ENCODE peak calls at places on chromosomes 1 and 21, in six cellular contexts. U is GM12878, Q is transverse colon, K is RWPE2, R is HCT116, Z is AG09309. T is an unnamed sample.

GRCh38 chr1:4585216-4585615 is 69.2 kb upstream of the AJAP1 start:
- DNase-seq in K (no peak), U (no peak), R (no peak), Q (no peak), Z (no peak), T (no peak)

GRCh38 chr21:35208117-35208516 is 159.0 kb upstream of the RUNX1 start:
- DNase-seq in K (no peak), U (no peak), Z (no peak), R (no peak), Q (no peak), T (no peak)

GRCh38 chr1:65820983-65821382 is 28.3 kb downstream of the PDE4B start:
- DNase-seq in U (no peak), Z (peak; percentile 98), R (no peak), Q (no peak), K (no peak), T (no peak)

GRCh38 chr21:34813266-34813886 is 144.6 kb downstream of the CLIC6 start:
- DNase-seq in K (peak; percentile 96), Z (peak; percentile 61), U (no peak), Q (no peak), R (no peak), T (no peak)

GRCh38 chr1:71026093-71026492 is 21.5 kb downstream of the PTGER3 start:
- DNase-seq in Q (no peak), R (no peak), K (no peak), Z (no peak), U (no peak), T (no peak)

GRCh38 chr1:161763522-161764098 is 2.5 kb upstream of the ATF6 start:
- DNase-seq in R (peak; percentile 75), K (no peak), U (no peak), Q (no peak), Z (no peak), T (no peak)

GRCh38 chr1:150836129-150836773 is 28.2 kb upstream of the CTSK start:
- DNase-seq in Z (no peak), R (no peak), K (no peak), Q (no peak), U (peak; percentile 20), T (no peak)

GRCh38 chr1:22039594-22040347 is 12.7 kb upstream of the CDC42 start:
- DNase-seq in K (no peak), U (peak; percentile 97), R (no peak), Z (no peak), Q (peak; percentile 88), T (no peak)

GRCh38 chr1:175833502-175833901 is 90.1 kb upstream of the TNR start:
- DNase-seq in K (no peak), Z (no peak), U (no peak), R (no peak), Q (no peak), T (no peak)

GRCh38 chr1:156103521-156103947 is 11.0 kb upstream of the LMNA start:
- DNase-seq in K (no peak), U (no peak), Z (no peak), R (no peak), Q (peak; percentile 44), T (no peak)

GRCh38 chr21:39316062-39316461 is 2.6 kb upstream of the BRWD1 start:
- DNase-seq in R (no peak), U (no peak), K (no peak), Q (no peak), Z (no peak), T (no peak)

GRCh38 chr1:161019767-161020572 is 982 bp downstream of the F11R start:
- DNase-seq in Z (no peak), U (no peak), R (no peak), K (no peak), Q (no peak), T (no peak)

GRCh38 chr1:40723196-40723955 is 31.9 kb downstream of the NFYC start:
- DNase-seq in R (no peak), K (no peak), U (no peak), Q (no peak), Z (no peak), T (no peak)

GRCh38 chr1:179016694-179017382 is 8.9 kb upstream of the FAM20B start:
- DNase-seq in Z (peak; percentile 89), R (peak; percentile 93), U (no peak), K (peak; percentile 87), Q (peak; percentile 97), T (no peak)

DNA sequence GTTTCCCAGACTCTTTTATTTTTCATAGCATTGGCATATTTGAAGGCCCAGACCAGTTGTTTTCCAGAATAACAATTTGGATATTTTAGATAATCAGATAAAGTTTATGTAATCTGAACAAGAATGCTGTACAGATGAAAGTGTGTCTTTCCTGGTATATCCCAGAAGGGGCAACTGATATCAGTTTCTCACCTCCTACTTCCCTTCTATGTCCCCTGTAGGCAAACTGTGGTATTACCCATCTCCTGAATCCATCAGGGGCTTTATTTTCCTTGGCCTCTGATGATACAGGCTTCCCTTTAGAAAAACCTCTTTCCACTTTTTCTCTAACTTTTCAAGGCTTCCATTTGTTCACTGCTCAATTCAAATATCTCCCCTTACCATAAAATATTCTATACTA is 87.5 kb upstream of the RGS1 start:
- DNase-seq in R (no peak), Q (no peak), K (no peak), U (no peak), Z (no peak), T (no peak)
- TF ChIP-seq CTCF in R (peak; percentile 51), Q (no peak), K (no peak), U (peak; percentile 20), Z (peak; percentile 20), T (peak; percentile 62)

DNA sequence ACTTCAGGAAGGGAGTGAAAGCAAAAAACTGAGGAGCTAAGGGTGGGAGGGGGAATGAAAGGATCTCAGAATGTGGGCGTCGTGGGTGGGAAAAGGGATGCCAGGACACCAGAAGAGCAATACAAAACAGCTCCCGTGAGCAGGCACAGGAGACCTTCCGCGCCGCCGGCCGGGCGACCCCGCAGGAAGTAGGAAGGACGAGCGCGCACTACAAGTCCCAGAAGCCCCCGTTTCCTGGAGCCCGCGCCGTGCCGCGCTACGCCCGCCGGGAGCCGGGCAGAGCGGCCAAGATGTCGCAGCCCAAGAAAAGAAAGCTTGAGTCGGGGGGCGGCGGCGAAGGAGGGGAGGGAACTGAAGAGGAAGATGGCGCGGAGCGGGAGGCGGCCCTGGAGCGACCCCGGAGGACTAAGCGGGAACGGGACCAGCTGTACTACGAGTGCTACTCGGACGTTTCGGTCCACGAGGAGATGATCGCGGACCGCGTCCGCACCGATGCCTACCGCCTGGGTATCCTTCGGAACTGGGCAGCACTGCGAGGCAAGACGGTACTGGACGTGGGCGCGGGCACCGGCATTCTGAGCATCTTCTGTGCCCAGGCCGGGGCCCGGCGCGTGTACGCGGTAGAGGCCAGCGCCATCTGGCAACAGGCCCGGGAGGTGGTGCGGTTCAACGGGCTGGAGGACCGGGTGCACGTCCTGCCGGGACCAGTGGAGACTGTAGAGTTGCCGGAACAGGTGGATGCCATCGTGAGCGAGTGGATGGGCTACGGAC is at the start of gene PRMT6:
- DNase-seq in R (peak; percentile 8), K (peak; percentile 74), U (peak; percentile 25), Q (peak; percentile 87), Z (no peak), T (peak; percentile 91)
- TF ChIP-seq CTCF in R (no peak), K (no peak), U (peak; percentile 21), Q (no peak), Z (no peak), T (peak; percentile 27)

GRCh38 chr1:5620418-5620817 is 371.8 kb downstream of the NPHP4 start:
- DNase-seq in U (no peak), Q (no peak), R (no peak), Z (no peak), K (no peak), T (no peak)

GRCh38 chr1:5621692-5622091 is 370.5 kb downstream of the NPHP4 start:
- DNase-seq in R (no peak), Z (no peak), U (no peak), K (peak; percentile 35), Q (no peak), T (no peak)

GRCh38 chr1:5619469-5619868 is 372.8 kb downstream of the NPHP4 start:
- DNase-seq in R (no peak), Z (no peak), Q (no peak), U (no peak), K (no peak), T (no peak)

GRCh38 chr1:5622412-5622811 is 369.8 kb downstream of the NPHP4 start:
- DNase-seq in Z (no peak), U (no peak), K (no peak), Q (no peak), R (no peak), T (no peak)

DNA sequence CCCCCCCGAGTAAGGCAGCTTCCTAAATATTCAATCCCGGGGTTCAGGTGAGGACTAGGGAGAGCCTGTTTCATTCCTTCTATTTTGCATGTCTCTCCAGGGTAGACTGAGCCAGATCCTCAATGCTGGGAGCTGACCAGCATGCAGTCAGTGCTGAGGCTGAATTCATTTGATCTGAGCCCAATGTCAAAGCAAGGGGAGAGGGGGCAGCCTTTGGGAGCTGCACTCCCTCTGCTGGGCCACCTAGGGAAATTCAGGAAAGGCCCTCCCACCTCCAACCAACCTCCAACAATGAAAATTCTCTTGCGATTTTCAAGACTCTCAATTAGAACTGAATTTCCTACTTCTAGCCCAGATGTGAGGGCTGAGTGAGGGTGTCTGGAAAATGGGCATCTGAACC is 371.2 kb downstream of the NPHP4 start:
- DNase-seq in Q (no peak), R (peak; percentile 15), Z (no peak), U (no peak), K (peak; percentile 26), T (no peak)
- TF ChIP-seq CTCF in Q (peak; percentile 32), R (peak; percentile 74), Z (no peak), U (peak; percentile 26), K (peak; percentile 60), T (no peak)

DNA sequence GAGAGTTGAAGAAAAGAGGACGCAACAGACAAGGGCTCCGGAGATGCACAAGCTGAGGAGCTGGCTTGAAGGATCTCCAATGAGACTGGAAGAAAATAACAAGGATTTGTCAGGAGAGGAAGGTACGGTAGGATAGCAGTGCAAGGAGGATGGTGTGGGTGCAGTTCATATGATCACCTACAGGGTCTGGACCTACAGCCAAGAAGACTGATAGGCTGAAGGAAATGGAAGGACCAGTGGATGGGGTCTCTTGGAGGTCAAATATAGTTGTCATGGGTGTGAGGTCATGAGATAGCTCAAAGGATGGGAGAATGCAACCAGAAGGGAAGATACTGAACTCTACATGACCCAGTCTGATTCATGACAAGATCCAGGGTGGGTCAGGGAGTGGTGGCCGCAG is 15.2 kb upstream of the KANK4 start:
- DNase-seq in R (no peak), Q (no peak), Z (no peak), U (no peak), K (no peak), T (no peak)
- TF ChIP-seq CTCF in R (peak; percentile 34), Q (no peak), Z (no peak), U (no peak), K (no peak), T (peak; percentile 25)

T was measured in chondrocyte.